ENCODE peak calls at places on chromosome 7, in six cellular contexts. G is fibroblast of pulmonary artery, D is Panc1, Q is OCI-LY7, O is tibial artery, S is thoracic aorta. K is an unnamed sample.

GRCh38 chr7:131105294-131105802 is 222.3 kb upstream of the MKLN1 start:
- DNase-seq in G (no peak), D (no peak), Q (no peak), O (peak; percentile 52), S (no peak), K (no peak)

GRCh38 chr7:105769951-105770628 is 106.3 kb downstream of the ATXN7L1 start:
- DNase-seq in G (no peak), D (no peak), Q (no peak), O (no peak), S (no peak), K (no peak)

GRCh38 chr7:117296066-117296465 is 26.8 kb downstream of the WNT2 start:
- DNase-seq in G (no peak), D (no peak), Q (no peak), O (no peak), S (no peak), K (no peak)

GRCh38 chr7:106041140-106041717 is 70.9 kb downstream of the SYPL1 start:
- DNase-seq in G (peak; percentile 42), D (peak; percentile 43), Q (peak; percentile 72), O (no peak), S (no peak), K (no peak)

GRCh38 chr7:2832441-2832840 is 11.7 kb downstream of the GNA12 start:
- DNase-seq in G (no peak), D (no peak), Q (no peak), O (no peak), S (no peak), K (no peak)

GRCh38 chr7:132121987-132122386 is 454.3 kb downstream of the PLXNA4 start:
- DNase-seq in G (no peak), D (no peak), Q (no peak), O (no peak), S (no peak), K (no peak)

GRCh38 chr7:39811161-39811614 is 138.9 kb upstream of the CDK13 start:
- DNase-seq in G (peak; percentile 33), D (no peak), Q (no peak), O (no peak), S (no peak), K (no peak)

GRCh38 chr7:45203947-45204445 is 46.4 kb downstream of the RAMP3 start:
- DNase-seq in G (peak; percentile 63), D (no peak), Q (no peak), O (no peak), S (no peak), K (no peak)

GRCh38 chr7:77827999-77828398 is 29.4 kb downstream of the PHTF2 start:
- DNase-seq in G (no peak), D (no peak), Q (no peak), O (no peak), S (no peak), K (no peak)

GRCh38 chr7:97844036-97844435 is 28.2 kb downstream of the ASNS start:
- DNase-seq in G (peak; percentile 14), D (no peak), Q (no peak), O (no peak), S (no peak), K (no peak)
- TF ChIP-seq CTCF in G (peak; percentile 16), D (peak; percentile 38), Q (peak; percentile 24), O (no peak), S (no peak), K (no peak)

GRCh38 chr7:80721880-80722595 is 83.6 kb downstream of the CD36 start:
- DNase-seq in G (peak; percentile 90), D (peak; percentile 78), Q (no peak), O (peak; percentile 31), S (no peak), K (no peak)

GRCh38 chr7:80724249-80724871 is 85.9 kb downstream of the CD36 start:
- DNase-seq in G (peak; percentile 17), D (no peak), Q (no peak), O (no peak), S (no peak), K (no peak)

GRCh38 chr7:80725181-80725611 is 86.8 kb downstream of the CD36 start:
- DNase-seq in G (no peak), D (no peak), Q (no peak), O (no peak), S (no peak), K (no peak)

GRCh38 chr7:80719261-80719660 is 80.8 kb downstream of the CD36 start:
- DNase-seq in G (peak; percentile 27), D (no peak), Q (no peak), O (no peak), S (no peak), K (no peak)

DNA sequence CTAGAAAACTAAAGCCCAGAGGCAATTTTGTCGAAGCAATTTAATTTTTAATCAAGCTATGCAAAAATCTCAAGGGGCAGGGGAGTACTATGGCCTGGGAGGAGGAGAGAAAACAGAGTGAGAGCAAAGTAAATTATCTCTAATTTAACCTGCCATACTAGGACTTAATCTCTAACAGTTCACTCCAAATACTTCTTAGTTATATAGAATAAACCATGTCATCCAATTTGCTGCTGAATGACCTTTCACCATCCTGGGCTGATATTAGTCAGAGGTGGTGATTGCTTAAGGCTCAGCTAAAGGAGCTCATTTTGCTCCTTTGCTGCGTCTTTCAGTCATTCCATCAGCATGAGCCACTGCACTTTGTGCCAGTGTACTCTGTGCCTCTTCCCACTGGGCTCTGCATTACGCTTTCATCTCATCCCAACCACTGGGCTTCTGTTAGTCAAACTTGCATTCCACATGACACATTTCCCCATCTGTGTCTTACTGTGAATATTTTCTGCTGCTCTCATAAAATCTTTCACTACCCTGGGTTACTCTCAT is 84.2 kb downstream of the CD36 start:
- DNase-seq in G (peak; percentile 99), D (peak; percentile 100), Q (no peak), O (peak; percentile 83), S (peak; percentile 64), K (no peak)
- H3K4me3 ChIP-seq in G (no peak overlapping the region), D (peak overlapping the region; percentile 35), Q (no peak overlapping the region), O (no peak overlapping the region), S (no peak overlapping the region), K (no peak overlapping the region)

GRCh38 chr7:20784311-20785210 is 2.1 kb downstream of the SP8 start:
- DNase-seq in G (no peak), D (no peak), Q (no peak), O (no peak), S (no peak), K (no peak)
- TF ChIP-seq CTCF in G (no peak), D (peak; percentile 57), Q (no peak), O (no peak), S (no peak), K (no peak)

DNA sequence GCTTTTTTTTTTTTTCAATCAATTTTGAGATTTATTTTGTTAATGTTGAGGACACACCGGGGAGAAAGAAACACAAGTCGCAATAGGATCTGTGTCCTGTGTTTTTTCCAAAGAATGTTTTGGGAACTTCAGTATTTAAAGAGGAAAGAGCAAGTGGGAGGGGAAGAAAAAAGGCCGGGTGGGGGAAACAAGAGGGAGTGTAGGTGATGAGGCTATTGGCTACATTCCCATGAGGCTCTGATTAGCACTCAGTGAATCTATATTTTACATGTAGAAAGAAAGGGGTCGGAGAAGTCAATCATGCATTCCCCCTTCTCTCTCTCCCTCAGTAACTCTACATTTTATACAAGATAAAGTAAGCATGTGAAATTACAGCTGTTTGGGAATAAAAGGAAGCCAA is 4.1 kb downstream of the ZNF680 start:
- DNase-seq in G (peak; percentile 49), D (no peak), Q (no peak), O (no peak), S (no peak), K (no peak)
- H3K4me3 ChIP-seq in G (no peak overlapping the region), D (peak overlapping the region; percentile 31), Q (peak overlapping the region; percentile 77), O (peak overlapping the region; percentile 11), S (peak overlapping the region; percentile 61), K (no peak overlapping the region)

GRCh38 chr7:98483964-98484545 is 83.2 kb upstream of the BAIAP2L1 start:
- DNase-seq in G (no peak), D (no peak), Q (no peak), O (no peak), S (no peak), K (no peak)

GRCh38 chr7:98479318-98479717 is 78.4 kb upstream of the BAIAP2L1 start:
- DNase-seq in G (no peak), D (no peak), Q (no peak), O (no peak), S (no peak), K (no peak)

GRCh38 chr7:98488167-98488566 is 87.3 kb upstream of the BAIAP2L1 start:
- DNase-seq in G (no peak), D (no peak), Q (no peak), O (no peak), S (no peak), K (no peak)

GRCh38 chr7:98483276-98483963 is 82.5 kb upstream of the BAIAP2L1 start:
- DNase-seq in G (no peak), D (no peak), Q (peak; percentile 66), O (no peak), S (no peak), K (no peak)
- TF ChIP-seq CTCF in G (no peak), D (no peak), Q (peak; percentile 23), O (no peak), S (no peak), K (no peak)

K was measured in heart right ventricle.